ENCODE peak calls at places on chromosomes 7 and 10, in seven cellular contexts. I, Y, X, N, Z, O and U are unnamed samples.

GRCh38 chr10:126969310-126969709 is 64.1 kb downstream of the DOCK1 start:
- DNase-seq in Z (peak; percentile 11), O (no peak), Y (peak; percentile 13), N (peak; percentile 31), I (peak; percentile 43), X (no peak), U (peak; percentile 57)

GRCh38 chr10:34491666-34492065 is 323.4 kb downstream of the PARD3 start:
- DNase-seq in O (no peak), X (no peak), Z (no peak), N (no peak), Y (no peak), I (peak; percentile 57), U (peak; percentile 69)

GRCh38 chr10:72026251-72026650 is 62.1 kb downstream of the CHST3 start:
- DNase-seq in Y (no peak), X (no peak), I (no peak), O (no peak), N (no peak), Z (no peak), U (no peak)

GRCh38 chr10:75408911-75409885 is 7.6 kb upstream of the ZNF503 start:
- DNase-seq in X (peak; percentile 82), Y (peak; percentile 74), I (peak; percentile 62), Z (no peak), N (peak; percentile 20), O (peak; percentile 41), U (peak; percentile 86)

GRCh38 chr7:91569702-91570457 is 305.6 kb downstream of the FZD1 start:
- DNase-seq in O (no peak), Y (peak; percentile 39), Z (no peak), X (no peak), I (no peak), N (no peak), U (no peak)

GRCh38 chr7:127158659-127159058 is 94.1 kb downstream of the GRM8 start:
- DNase-seq in I (peak; percentile 9), Z (no peak), Y (peak; percentile 0), X (no peak), O (no peak), N (no peak), U (peak; percentile 1)

GRCh38 chr7:10325395-10325794 is 648.3 kb upstream of the PHF14 start:
- DNase-seq in Z (no peak), Y (no peak), N (no peak), X (no peak), O (no peak), I (no peak), U (no peak)

GRCh38 chr10:45569471-45569870 is 103.1 kb downstream of the ZFAND4 start:
- DNase-seq in X (no peak), I (no peak), O (no peak), N (no peak), Y (no peak), Z (no peak), U (no peak)

GRCh38 chr10:86079088-86079487 is 287.5 kb downstream of the GRID1 start:
- DNase-seq in I (no peak), Y (peak; percentile 1), N (no peak), Z (no peak), O (no peak), X (no peak), U (no peak)

GRCh38 chr7:2001601-2002442 is 230.9 kb downstream of the MAD1L1 start:
- DNase-seq in Y (no peak), X (no peak), O (no peak), Z (no peak), I (no peak), N (no peak), U (no peak)